ENCODE peak calls at places on chromosome 20, in eight cellular contexts. G is AG10803, Q is foreskin fibroblast, B is endothelial cell, I is RWPE1, J is Panc1, P is IMR-90, E is AG09309. A is an unnamed sample.

GRCh38 chr20:22607695-22608094 is 23.3 kb upstream of the FOXA2 start:
- DNase-seq in P (no peak), J (no peak), E (no peak), I (no peak), B (no peak), G (no peak), Q (no peak), A (no peak)

GRCh38 chr20:31260326-31260932 is 3.0 kb downstream of the DEFB115 start:
- DNase-seq in G (no peak), I (peak; percentile 48), E (no peak), J (peak; percentile 46), Q (no peak), B (no peak), P (no peak), A (no peak)

GRCh38 chr20:871436-871835 is 37.9 kb downstream of the FAM110A start:
- DNase-seq in Q (no peak), B (no peak), I (no peak), E (no peak), G (no peak), P (no peak), J (no peak), A (no peak)

GRCh38 chr20:12391099-12391498 is 473.4 kb downstream of the BTBD3 start:
- DNase-seq in I (no peak), G (no peak), Q (no peak), P (no peak), E (no peak), J (no peak), B (no peak), A (no peak)

GRCh38 chr20:51634877-51635276 is 92.4 kb upstream of the NFATC2 start:
- DNase-seq in I (no peak), P (no peak), G (no peak), J (no peak), Q (no peak), E (no peak), B (no peak), A (no peak)

GRCh38 chr20:4555188-4555893 is 166.4 kb upstream of the PRND start:
- DNase-seq in P (peak; percentile 92), E (no peak), Q (peak; percentile 88), G (peak; percentile 55), I (peak; percentile 53), B (no peak), J (peak; percentile 72), A (no peak)

GRCh38 chr20:49288784-49289696 is 11.2 kb upstream of the ZNFX1 start:
- DNase-seq in E (no peak), G (no peak), P (no peak), Q (no peak), J (no peak), B (no peak), I (no peak), A (no peak)

GRCh38 chr20:23061713-23062561 is 12.5 kb upstream of the THBD start:
- DNase-seq in J (no peak), E (peak; percentile 28), Q (peak; percentile 57), B (no peak), I (peak; percentile 52), P (peak; percentile 57), G (peak; percentile 84), A (no peak)

GRCh38 chr20:1144401-1145172 is 26.2 kb downstream of the PSMF1 start:
- DNase-seq in G (no peak), I (no peak), B (no peak), P (no peak), J (no peak), E (no peak), Q (no peak), A (no peak)

GRCh38 chr20:626579-626978 is 16.5 kb upstream of the TCF15 start:
- DNase-seq in P (no peak), G (no peak), Q (no peak), B (no peak), J (no peak), I (no peak), E (no peak), A (no peak)

GRCh38 chr20:36173451-36173933 is 19.0 kb downstream of the EPB41L1 start:
- DNase-seq in B (peak; percentile 41), I (no peak), E (no peak), Q (no peak), J (no peak), G (peak; percentile 12), P (peak; percentile 13), A (no peak)

GRCh38 chr20:44532981-44533331 is 11.1 kb upstream of the SERINC3 start:
- DNase-seq in E (no peak), I (no peak), Q (peak; percentile 45), J (no peak), G (peak; percentile 63), P (peak; percentile 58), B (no peak), A (no peak)

GRCh38 chr20:50017576-50018248 is 34.9 kb downstream of the SNAI1 start:
- DNase-seq in E (no peak), Q (no peak), J (no peak), B (no peak), G (peak; percentile 62), P (no peak), I (no peak), A (no peak)

GRCh38 chr20:33415948-33416347 is 14.6 kb upstream of the CDK5RAP1 start:
- DNase-seq in G (peak; percentile 47), E (no peak), B (peak; percentile 48), J (no peak), I (no peak), Q (peak; percentile 46), P (peak; percentile 35), A (no peak)
- TF ChIP-seq CTCF in G (peak; percentile 61), E (peak; percentile 64), B (peak; percentile 51), J (no peak), I (no peak), Q (peak; percentile 43), P (peak; percentile 48), A (peak; percentile 57)

GRCh38 chr20:20820780-20821495 is 108.5 kb upstream of the RALGAPA2 start:
- DNase-seq in B (no peak), J (no peak), E (no peak), G (no peak), I (no peak), Q (no peak), P (no peak), A (no peak)

GRCh38 chr20:20823469-20823868 is 111.0 kb upstream of the RALGAPA2 start:
- DNase-seq in E (no peak), J (no peak), P (no peak), Q (no peak), B (no peak), I (no peak), G (no peak), A (no peak)

GRCh38 chr20:20816969-20817368 is 104.5 kb upstream of the RALGAPA2 start:
- DNase-seq in G (no peak), Q (no peak), P (no peak), J (no peak), B (no peak), I (no peak), E (no peak), A (no peak)

GRCh38 chr20:20821496-20822260 is 109.2 kb upstream of the RALGAPA2 start:
- DNase-seq in Q (no peak), G (no peak), P (no peak), B (no peak), E (no peak), I (no peak), J (no peak), A (no peak)

DNA sequence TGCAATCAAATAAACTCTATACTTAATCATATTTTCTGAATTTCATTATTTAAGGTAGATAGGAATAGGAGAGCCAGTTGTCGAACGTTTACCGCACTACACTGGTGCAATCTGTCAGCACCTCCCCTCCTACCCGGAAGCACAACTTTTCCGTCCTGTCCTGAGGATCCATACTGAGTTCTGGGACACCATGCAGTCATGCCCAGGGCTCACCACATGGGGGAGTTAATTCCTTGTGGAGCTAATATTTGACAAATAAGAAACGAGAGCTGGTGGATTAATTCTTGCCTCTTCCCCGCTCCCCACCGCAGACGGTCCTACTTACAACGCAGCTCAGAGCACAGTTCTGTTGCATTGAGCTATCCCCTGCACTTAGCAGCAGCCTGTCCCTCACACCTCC is 107.7 kb upstream of the RALGAPA2 start:
- DNase-seq in I (no peak), Q (no peak), J (no peak), B (peak; percentile 52), P (no peak), G (no peak), E (no peak), A (no peak)
- TF ChIP-seq CTCF in I (no peak), Q (peak; percentile 10), J (peak; percentile 42), B (peak; percentile 78), P (peak; percentile 23), G (peak; percentile 37), E (peak; percentile 15), A (no peak)

DNA sequence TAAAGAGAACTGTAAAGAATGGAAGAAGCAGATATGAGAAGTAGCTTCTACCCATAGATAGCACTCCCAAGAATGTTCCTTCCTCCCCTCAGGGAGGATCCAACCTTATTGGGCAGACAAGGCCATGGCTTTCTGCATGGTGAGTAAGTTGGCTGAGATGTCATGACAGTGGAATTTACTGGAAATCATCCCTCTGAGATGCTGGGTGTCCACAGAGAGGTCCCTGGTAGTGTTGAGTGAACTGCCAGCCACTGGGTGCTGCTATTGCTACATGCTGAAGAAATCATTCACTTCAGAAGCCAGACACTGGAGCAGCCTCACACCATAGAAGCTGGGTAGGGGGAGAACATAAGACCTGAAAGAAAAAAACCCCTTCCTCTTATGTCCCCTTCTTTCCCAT is 46.4 kb upstream of the FERMT1 start:
- DNase-seq in G (peak; percentile 18), P (peak; percentile 12), E (no peak), I (peak; percentile 25), B (no peak), J (no peak), Q (no peak), A (no peak)
- TF ChIP-seq CTCF in G (peak; percentile 18), P (peak; percentile 14), E (no peak), I (no peak), B (no peak), J (peak; percentile 37), Q (no peak), A (no peak)

GRCh38 chr20:46564241-46564957 is 13.9 kb upstream of the OCSTAMP start:
- DNase-seq in J (no peak), Q (no peak), B (no peak), P (no peak), E (no peak), I (no peak), G (no peak), A (no peak)

GRCh38 chr20:46568570-46569129 is 18.2 kb upstream of the OCSTAMP start:
- DNase-seq in G (peak; percentile 63), B (no peak), E (peak; percentile 2), I (no peak), P (peak; percentile 72), Q (peak; percentile 72), J (no peak), A (peak; percentile 16)

GRCh38 chr20:46563170-46563847 is 12.9 kb upstream of the OCSTAMP start:
- DNase-seq in E (no peak), I (no peak), J (no peak), B (peak; percentile 27), G (no peak), Q (no peak), P (no peak), A (no peak)

GRCh38 chr20:46563848-46564197 is 13.4 kb upstream of the OCSTAMP start:
- DNase-seq in Q (no peak), B (no peak), G (no peak), J (no peak), E (no peak), P (no peak), I (no peak), A (no peak)

DNA sequence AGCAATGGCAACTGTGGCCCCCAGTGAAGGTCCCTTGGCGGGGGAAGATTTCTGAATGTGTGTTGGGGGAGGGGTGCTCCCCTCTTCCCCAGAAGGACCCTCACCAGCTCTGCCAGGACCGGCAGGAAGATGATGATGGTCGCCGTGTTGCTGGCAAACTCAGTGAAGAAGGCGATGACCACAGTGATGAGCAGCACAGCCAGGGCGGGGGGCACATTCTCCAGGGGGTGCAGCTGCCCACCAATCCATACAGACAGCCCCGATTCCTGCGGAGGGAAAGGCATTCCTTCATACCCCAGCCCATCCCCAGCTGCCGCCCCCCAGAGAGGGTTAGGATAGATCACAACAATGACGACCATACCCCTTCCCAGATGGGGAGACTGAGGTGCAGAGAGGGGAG is 15.7 kb upstream of the OCSTAMP start:
- DNase-seq in G (no peak), P (no peak), Q (no peak), E (no peak), I (no peak), J (no peak), B (no peak), A (no peak)
- TF ChIP-seq CTCF in G (no peak), P (no peak), Q (no peak), E (no peak), I (no peak), J (no peak), B (no peak), A (no peak)

A was measured in AG09319.